ENCODE peak calls at places on chromosomes 3 and 15, in five cellular contexts. G is adrenal gland, B is foreskin keratinocyte, M is transverse colon, S is GM10248. W is an unnamed sample.

GRCh38 chr3:55167586-55168317 is 239.9 kb upstream of the LRTM1 start:
- DNase-seq in G (no peak), B (no peak), M (no peak), S (no peak), W (no peak)

GRCh38 chr3:180594631-180595348 is 7.2 kb upstream of the TTC14 start:
- DNase-seq in M (no peak), S (peak), G (no peak), B (peak), W (peak)

GRCh38 chr3:184742676-184743135 is 30.8 kb upstream of the MAGEF1 start:
- DNase-seq in M (no peak), G (no peak), S (no peak), B (no peak), W (no peak)

GRCh38 chr15:99371180-99372103 is 120.2 kb downstream of the LRRC28 start:
- DNase-seq in M (no peak), S (peak), G (no peak), B (no peak), W (no peak)

GRCh38 chr3:196667056-196667844 is 27.8 kb downstream of the NRROS start:
- DNase-seq in S (no peak), M (no peak), B (no peak), G (no peak), W (no peak)

GRCh38 chr3:151156618-151157216 is 46.3 kb downstream of the GPR171 start:
- DNase-seq in G (peak), B (no peak), M (no peak), S (peak), W (no peak)

GRCh38 chr3:162292409-162292808 is 795.8 kb downstream of the OTOL1 start:
- DNase-seq in M (no peak), B (no peak), G (no peak), S (no peak), W (no peak)

GRCh38 chr3:165159760-165160421 is 36.3 kb downstream of the SLITRK3 start:
- DNase-seq in M (peak), S (no peak), G (no peak), B (no peak), W (no peak)

GRCh38 chr3:31035681-31036080 is 141.2 kb upstream of the GADL1 start:
- DNase-seq in M (no peak), G (no peak), S (no peak), B (no peak), W (no peak)

GRCh38 chr3:172711457-172711800 is 562 bp upstream of the NCEH1 start:
- DNase-seq in G (peak), S (no peak), B (no peak), M (peak), W (no peak)

GRCh38 chr15:98657721-98658120 is 9.4 kb downstream of the IGF1R start:
- DNase-seq in B (peak), S (no peak), M (no peak), G (no peak), W (no peak)

GRCh38 chr3:176785207-176785606 is 412.1 kb downstream of the TBL1XR1 start:
- DNase-seq in S (no peak), M (no peak), G (no peak), B (no peak), W (no peak)
- TF ChIP-seq CTCF in S (no peak), M (no peak), G (no peak), B (no peak), W (no peak)

GRCh38 chr3:141410408-141410807 is 42.1 kb downstream of the ZBTB38 start:
- DNase-seq in B (no peak), M (peak), S (no peak), G (peak), W (no peak)
- TF ChIP-seq CTCF in B (no peak), M (no peak), S (no peak), G (no peak), W (no peak)

GRCh38 chr3:43223670-43224364 is 62.5 kb upstream of the SNRK start:
- DNase-seq in G (no peak), M (no peak), S (no peak), B (no peak), W (no peak)
- TF ChIP-seq CTCF in G (no peak), M (peak), S (no peak), B (peak), W (peak)

DNA sequence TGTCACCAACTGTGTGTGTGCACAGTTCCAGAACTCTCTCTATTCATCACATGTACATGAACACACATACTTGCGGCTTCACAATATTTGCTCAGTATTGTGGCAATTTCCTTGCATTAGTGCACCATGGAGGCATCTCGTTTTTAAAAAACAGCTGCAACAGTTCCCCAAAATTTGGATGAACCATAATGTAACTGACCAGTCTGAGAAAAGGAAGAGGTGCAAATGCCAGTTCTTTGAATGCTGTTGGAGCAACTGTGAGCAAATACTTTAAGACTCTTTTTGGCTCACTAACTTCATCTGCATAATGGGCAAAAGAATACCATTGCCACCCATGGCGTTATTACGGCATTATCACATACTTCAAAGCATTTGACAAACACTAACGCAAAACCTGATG is 38.3 kb upstream of the PSMD6 start:
- DNase-seq in B (no peak), G (no peak), S (no peak), M (no peak), W (no peak)
- TF ChIP-seq CTCF in B (no peak), G (no peak), S (no peak), M (no peak), W (no peak)

DNA sequence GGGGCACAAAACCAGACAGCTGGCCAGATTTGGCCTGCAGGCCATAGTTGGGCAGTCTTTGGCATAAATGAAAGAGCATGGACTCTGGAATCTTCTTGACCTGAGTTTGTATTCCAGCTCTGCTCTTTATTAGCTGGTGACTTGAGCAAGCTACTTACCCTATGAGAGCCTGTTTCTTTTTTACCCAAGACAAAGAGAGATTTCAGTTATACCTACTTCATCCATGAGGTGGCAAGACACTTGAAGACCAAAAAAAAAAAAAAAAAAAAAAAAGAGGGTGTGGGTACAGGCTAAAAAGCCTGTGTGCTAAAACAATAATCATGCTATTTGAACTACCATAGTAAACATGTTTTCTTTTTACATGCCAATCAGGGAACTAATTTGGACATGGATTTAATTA is 109.0 kb upstream of the FHIT start:
- DNase-seq in S (no peak), G (no peak), M (no peak), B (no peak), W (no peak)
- TF ChIP-seq CTCF in S (no peak), G (no peak), M (no peak), B (no peak), W (no peak)

DNA sequence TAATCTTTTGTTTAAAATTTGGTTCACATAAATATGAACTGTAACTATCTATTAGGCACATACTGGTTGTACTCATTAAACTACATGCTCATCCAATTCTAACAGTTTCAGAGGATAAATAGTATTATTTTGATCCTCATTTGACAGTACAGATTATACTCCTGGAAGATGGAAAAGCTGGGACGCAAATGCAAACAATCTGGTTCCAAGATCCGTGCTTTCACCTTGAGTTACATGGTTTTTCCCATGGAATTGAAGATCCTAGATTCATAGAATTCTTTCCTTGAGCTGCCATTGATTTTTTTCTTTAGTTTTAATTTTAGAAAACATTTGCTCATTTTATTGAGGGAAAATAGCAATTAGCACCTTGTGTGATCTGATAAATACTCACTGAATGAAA is 285.8 kb downstream of the ROBO2 start:
- DNase-seq in G (no peak), M (no peak), B (no peak), S (no peak), W (no peak)
- TF ChIP-seq CTCF in G (no peak), M (no peak), B (no peak), S (no peak), W (no peak)

DNA sequence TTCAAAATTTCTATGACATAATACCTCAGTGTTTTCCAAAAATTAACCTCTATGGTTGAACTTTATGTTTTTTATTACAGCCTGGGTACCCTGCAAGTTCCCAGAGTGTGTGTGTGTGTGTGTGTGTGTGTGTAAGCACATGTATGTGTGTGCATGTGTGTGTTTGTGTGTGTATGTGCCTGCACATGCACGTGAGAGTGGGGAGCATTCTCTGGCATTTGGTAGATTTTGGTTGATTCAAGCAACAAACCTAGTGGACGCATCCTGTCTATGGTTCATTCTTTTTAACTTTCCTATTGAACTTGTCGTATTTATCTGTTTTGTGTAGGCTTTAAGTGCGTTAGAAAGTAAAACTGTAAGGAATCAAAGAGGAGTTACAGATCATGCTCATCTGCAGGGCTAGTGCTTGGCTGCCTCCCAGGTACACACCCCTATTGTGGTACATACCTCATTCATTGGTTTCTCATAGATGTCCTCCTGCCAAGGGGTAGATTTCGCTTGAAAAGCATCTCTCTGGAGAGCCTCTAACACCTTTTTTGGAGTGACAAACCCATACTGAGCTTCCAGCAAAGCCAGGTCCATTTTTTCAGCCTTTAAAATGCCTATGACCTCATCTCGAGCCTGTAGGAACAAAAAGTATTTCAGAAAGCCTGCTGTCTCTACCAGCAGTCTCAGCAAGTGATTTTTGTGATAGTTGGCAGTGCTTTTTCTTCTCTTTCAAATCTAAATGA is 111.9 kb downstream of the CMSS1 start:
- DNase-seq in M (peak), B (peak), S (no peak), G (no peak), W (no peak)
- TF ChIP-seq CTCF in M (no peak), B (no peak), S (no peak), G (no peak), W (no peak)